ENCODE peak calls at places on chromosomes 7 and 10, in four cellular contexts. F is occipital lobe; N is NCI-H510A treated with DMSO at 0.1 percent for 48 hours; B is stimulated activated CD8-positive, alpha-beta memory T cell treated with anti-CD3 and anti-CD28 coated beads, Interleukin-12 subunit alpha, Interleukin-12 subunit beta, amount 100 ng/mL, for 4 hours. H is an unnamed sample.

GRCh38 chr10:28592953-28593352 is 60.0 kb downstream of the WAC start:
- DNase-seq in F (no peak), B (no peak), N (no peak), H (no peak)

GRCh38 chr10:28137907-28138880 is 139.3 kb upstream of the ODAD2 start:
- DNase-seq in F (no peak), B (no peak), N (no peak), H (no peak)

GRCh38 chr10:79093658-79094411 is 25.1 kb downstream of the ZMIZ1 start:
- DNase-seq in B (no peak), F (no peak), N (no peak), H (no peak)

GRCh38 chr10:61486251-61486650 is 33.1 kb upstream of the TMEM26 start:
- DNase-seq in F (no peak), B (no peak), N (no peak), H (no peak)

GRCh38 chr7:35185908-35186731 is 67.8 kb downstream of the TBX20 start:
- DNase-seq in N (peak; percentile 36), F (peak; percentile 78), B (no peak), H (peak; percentile 85)

GRCh38 chr7:155456772-155457543 is 971 bp upstream of the EN2 start:
- DNase-seq in F (peak; percentile 23), N (no peak), B (peak; percentile 13), H (peak; percentile 53)

GRCh38 chr10:72895236-72895850 is 1.8 kb downstream of the OIT3 start:
- DNase-seq in B (no peak), F (no peak), N (no peak), H (no peak)

GRCh38 chr7:137634356-137634755 is 212.4 kb downstream of the DGKI start:
- DNase-seq in B (no peak), N (no peak), F (no peak), H (peak; percentile 25)

GRCh38 chr7:20122073-20122472 is 95.1 kb downstream of the MACC1 start:
- DNase-seq in B (no peak), N (no peak), F (no peak), H (no peak)

GRCh38 chr10:12844796-12845524 is 156.6 kb downstream of the CCDC3 start:
- DNase-seq in N (no peak), B (no peak), F (peak; percentile 62), H (no peak)

GRCh38 chr10:77801474-77802238 is 124.9 kb downstream of the DLG5 start:
- DNase-seq in B (peak; percentile 17), F (no peak), N (no peak), H (no peak)

GRCh38 chr10:132443605-132443997 is 46.6 kb downstream of the PWWP2B start:
- DNase-seq in B (peak; percentile 66), F (no peak), N (no peak), H (no peak)

GRCh38 chr7:74023037-74023436 is 4.9 kb upstream of the ELN start:
- DNase-seq in B (no peak), N (no peak), F (no peak), H (no peak)

GRCh38 chr7:71706576-71706975 is 574.6 kb downstream of the GALNT17 start:
- DNase-seq in N (no peak), F (no peak), B (no peak), H (no peak)

GRCh38 chr10:123841560-123841959 is 50.0 kb downstream of the CPXM2 start:
- DNase-seq in B (no peak), N (no peak), F (no peak), H (no peak)

GRCh38 chr10:114384601-114385000 is 19.7 kb downstream of the AFAP1L2 start:
- DNase-seq in N (no peak), B (no peak), F (no peak), H (no peak)

GRCh38 chr7:80054356-80054755 is 80.3 kb upstream of the GNAI1 start:
- DNase-seq in F (no peak), B (no peak), N (no peak), H (no peak)

GRCh38 chr7:65953890-65954289 is 28.1 kb downstream of the GUSB start:
- DNase-seq in F (no peak), N (no peak), B (no peak), H (peak; percentile 5)

GRCh38 chr10:129035052-129035805 is 431.8 kb upstream of the MGMT start:
- DNase-seq in N (no peak), B (no peak), F (no peak), H (no peak)

GRCh38 chr7:53383131-53383530 is 347.7 kb downstream of the POM121L12 start:
- DNase-seq in F (no peak), B (no peak), N (no peak), H (no peak)

GRCh38 chr7:145732521-145732920 is 384.1 kb upstream of the CNTNAP2 start:
- DNase-seq in F (no peak), N (no peak), B (no peak), H (no peak)

GRCh38 chr7:94908204-94909022 is 1.0 kb downstream of the PPP1R9A start:
- DNase-seq in B (no peak), N (peak; percentile 73), F (peak; percentile 34), H (peak; percentile 53)

GRCh38 chr10:25130911-25131310 is 43.9 kb upstream of the GPR158 start:
- DNase-seq in B (no peak), F (no peak), N (no peak), H (no peak)

GRCh38 chr7:32147909-32148308 is 77.7 kb upstream of the PDE1C start:
- DNase-seq in F (no peak), B (no peak), N (no peak), H (no peak)

GRCh38 chr10:71068811-71069411 is 143.5 kb upstream of the UNC5B start:
- DNase-seq in F (no peak), N (no peak), B (no peak), H (no peak)

GRCh38 chr10:17599089-17599488 is 18.1 kb downstream of the HACD1 start:
- DNase-seq in F (no peak), N (no peak), B (no peak), H (no peak)

GRCh38 chr10:2925631-2926030 is 141.7 kb upstream of the PFKP start:
- DNase-seq in B (no peak), N (peak; percentile 2), F (no peak), H (peak; percentile 17)

GRCh38 chr7:106659369-106659962 is 1.5 kb downstream of the CCDC71L start:
- DNase-seq in B (no peak), F (no peak), N (no peak), H (no peak)

GRCh38 chr7:118753464-118753863 is 529.0 kb downstream of the ANKRD7 start:
- DNase-seq in F (no peak), N (no peak), B (no peak), H (no peak)

GRCh38 chr7:40057292-40057691 is 77.1 kb downstream of the MPLKIP start:
- DNase-seq in N (peak; percentile 63), F (no peak), B (no peak), H (no peak)

GRCh38 chr7:73645643-73646182 is 21.4 kb upstream of the MLXIPL start:
- DNase-seq in B (no peak), N (no peak), F (no peak), H (no peak)

GRCh38 chr7:29639887-29640600 is 76.4 kb downstream of the PRR15 start:
- DNase-seq in N (peak; percentile 50), B (no peak), F (no peak), H (no peak)

GRCh38 chr7:66069732-66070131 is 5.9 kb upstream of the ASL start:
- DNase-seq in F (no peak), N (no peak), B (no peak), H (no peak)

H was measured in caudate nucleus.